ENCODE peak calls at places on chromosomes 13 and 19, in seven cellular contexts. One of them, this sample, is unnamed.

GRCh38 chr13:32278456-32278855 is 36.7 kb downstream of the ZAR1L start:
- DNase-seq in PC-9: no peak
- DNase-seq in endodermal cell: no peak
- DNase-seq in suprapubic skin: no peak
- DNase-seq in psoas muscle: no peak
- DNase-seq in pancreas: no peak
- DNase-seq in left ventricle myocardium inferior: no peak
- DNase-seq in this sample: no peak

GRCh38 chr19:37519890-37520289 is 13.2 kb downstream of the ZNF793 start:
- DNase-seq in PC-9: peak
- DNase-seq in endodermal cell: no peak
- DNase-seq in suprapubic skin: no peak
- DNase-seq in psoas muscle: no peak
- DNase-seq in pancreas: no peak
- DNase-seq in left ventricle myocardium inferior: no peak
- DNase-seq in this sample: no peak

GRCh38 chr13:26861951-26862350 is 101.4 kb upstream of the GPR12 start:
- DNase-seq in PC-9: no peak
- DNase-seq in endodermal cell: no peak
- DNase-seq in suprapubic skin: no peak
- DNase-seq in psoas muscle: no peak
- DNase-seq in pancreas: no peak
- DNase-seq in left ventricle myocardium inferior: no peak
- DNase-seq in this sample: no peak

GRCh38 chr19:4375164-4375619 is 25.2 kb downstream of the SH3GL1 start:
- DNase-seq in PC-9: peak
- DNase-seq in endodermal cell: peak
- DNase-seq in suprapubic skin: no peak
- DNase-seq in psoas muscle: peak
- DNase-seq in pancreas: peak
- DNase-seq in left ventricle myocardium inferior: no peak
- DNase-seq in this sample: no peak

GRCh38 chr19:47587295-47587694 is 14.3 kb upstream of the ZNF541 start:
- DNase-seq in PC-9: no peak
- DNase-seq in endodermal cell: no peak
- DNase-seq in suprapubic skin: no peak
- DNase-seq in psoas muscle: peak
- DNase-seq in pancreas: no peak
- DNase-seq in left ventricle myocardium inferior: no peak
- DNase-seq in this sample: no peak

GRCh38 chr19:35037716-35038622 is 3.6 kb upstream of the HPN start:
- DNase-seq in PC-9: no peak
- DNase-seq in endodermal cell: no peak
- DNase-seq in suprapubic skin: no peak
- DNase-seq in psoas muscle: peak
- DNase-seq in pancreas: no peak
- DNase-seq in left ventricle myocardium inferior: no peak
- DNase-seq in this sample: peak

GRCh38 chr13:100176781-100177389 is 88.0 kb downstream of the PCCA start:
- DNase-seq in PC-9: no peak
- DNase-seq in endodermal cell: no peak
- DNase-seq in suprapubic skin: no peak
- DNase-seq in psoas muscle: no peak
- DNase-seq in pancreas: no peak
- DNase-seq in left ventricle myocardium inferior: no peak
- DNase-seq in this sample: no peak

GRCh38 chr13:98446234-98446621 is 130.7 kb downstream of the STK24 start:
- DNase-seq in PC-9: no peak
- DNase-seq in endodermal cell: no peak
- DNase-seq in suprapubic skin: no peak
- DNase-seq in psoas muscle: no peak
- DNase-seq in pancreas: no peak
- DNase-seq in left ventricle myocardium inferior: no peak
- DNase-seq in this sample: no peak

GRCh38 chr19:11041966-11042627 is 47.2 kb upstream of the LDLR start:
- DNase-seq in PC-9: peak
- DNase-seq in endodermal cell: no peak
- DNase-seq in suprapubic skin: no peak
- DNase-seq in psoas muscle: no peak
- DNase-seq in pancreas: peak
- DNase-seq in left ventricle myocardium inferior: no peak
- DNase-seq in this sample: no peak

GRCh38 chr19:50401505-50402450 is 17.0 kb upstream of the SPIB start:
- DNase-seq in PC-9: no peak
- DNase-seq in endodermal cell: no peak
- DNase-seq in suprapubic skin: no peak
- DNase-seq in psoas muscle: no peak
- DNase-seq in pancreas: no peak
- DNase-seq in left ventricle myocardium inferior: no peak
- DNase-seq in this sample: no peak

GRCh38 chr13:28618595-28618994 is 40.3 kb upstream of the POMP start:
- DNase-seq in PC-9: no peak
- DNase-seq in endodermal cell: no peak
- DNase-seq in suprapubic skin: no peak
- DNase-seq in psoas muscle: no peak
- DNase-seq in pancreas: no peak
- DNase-seq in left ventricle myocardium inferior: no peak
- DNase-seq in this sample: no peak

GRCh38 chr19:52533901-52534300 is 6.4 kb downstream of the ZNF808 start:
- DNase-seq in PC-9: no peak
- DNase-seq in endodermal cell: no peak
- DNase-seq in suprapubic skin: no peak
- DNase-seq in psoas muscle: peak
- DNase-seq in pancreas: no peak
- DNase-seq in left ventricle myocardium inferior: peak
- DNase-seq in this sample: no peak

GRCh38 chr19:48135411-48135810 is 24.8 kb upstream of the PLA2G4C start:
- DNase-seq in PC-9: peak
- DNase-seq in endodermal cell: peak
- DNase-seq in suprapubic skin: no peak
- DNase-seq in psoas muscle: no peak
- DNase-seq in pancreas: no peak
- DNase-seq in left ventricle myocardium inferior: no peak
- DNase-seq in this sample: no peak

GRCh38 chr19:44346556-44346955 is 9.9 kb downstream of the ZNF112 start:
- DNase-seq in PC-9: no peak
- DNase-seq in endodermal cell: no peak
- DNase-seq in suprapubic skin: no peak
- DNase-seq in psoas muscle: no peak
- DNase-seq in pancreas: no peak
- DNase-seq in left ventricle myocardium inferior: no peak
- DNase-seq in this sample: no peak

GRCh38 chr19:15280915-15281683 is 48.9 kb upstream of the EPHX3 start:
- DNase-seq in PC-9: peak
- DNase-seq in endodermal cell: no peak
- DNase-seq in suprapubic skin: peak
- DNase-seq in psoas muscle: peak
- DNase-seq in pancreas: peak
- DNase-seq in left ventricle myocardium inferior: peak
- DNase-seq in this sample: peak

GRCh38 chr19:13797870-13798269 is 2.6 kb downstream of the ZSWIM4 start:
- DNase-seq in PC-9: peak
- DNase-seq in endodermal cell: no peak
- DNase-seq in suprapubic skin: no peak
- DNase-seq in psoas muscle: no peak
- DNase-seq in pancreas: no peak
- DNase-seq in left ventricle myocardium inferior: no peak
- DNase-seq in this sample: no peak

GRCh38 chr19:13796301-13797057 is 1.2 kb downstream of the ZSWIM4 start:
- DNase-seq in PC-9: peak
- DNase-seq in endodermal cell: peak
- DNase-seq in suprapubic skin: peak
- DNase-seq in psoas muscle: peak
- DNase-seq in pancreas: peak
- DNase-seq in left ventricle myocardium inferior: peak
- DNase-seq in this sample: no peak

GRCh38 chr19:13794752-13795589 is at the start of gene ZSWIM4:
- DNase-seq in PC-9: peak
- DNase-seq in endodermal cell: peak
- DNase-seq in suprapubic skin: peak
- DNase-seq in psoas muscle: peak
- DNase-seq in pancreas: peak
- DNase-seq in left ventricle myocardium inferior: peak
- DNase-seq in this sample: peak

GRCh38 chr19:13795595-13796300 is 505 bp downstream of the ZSWIM4 start:
- DNase-seq in PC-9: peak
- DNase-seq in endodermal cell: peak
- DNase-seq in suprapubic skin: no peak
- DNase-seq in psoas muscle: peak
- DNase-seq in pancreas: no peak
- DNase-seq in left ventricle myocardium inferior: no peak
- DNase-seq in this sample: no peak

DNA sequence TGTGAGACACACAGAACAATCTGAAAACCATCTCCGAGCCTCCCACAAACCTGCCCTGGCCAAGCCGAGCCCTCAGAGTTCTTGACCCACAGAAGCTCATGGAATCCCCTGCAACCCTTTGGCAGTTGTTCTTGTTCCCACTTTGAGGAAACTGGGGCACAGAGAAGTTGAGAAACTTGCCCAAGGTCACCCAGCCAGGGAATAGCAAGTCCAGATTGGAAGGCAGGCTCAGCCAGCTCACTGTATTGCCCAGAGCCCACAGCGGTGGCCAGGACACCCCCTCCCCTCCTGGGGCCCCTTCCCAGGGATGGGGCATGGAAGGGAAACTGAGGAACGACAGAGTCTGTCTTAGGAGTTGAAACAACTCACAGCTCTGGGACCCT is 1.8 kb downstream of the ZSWIM4 start:
- DNase-seq in PC-9: no peak
- DNase-seq in endodermal cell: no peak
- DNase-seq in suprapubic skin: no peak
- DNase-seq in psoas muscle: no peak
- DNase-seq in pancreas: no peak
- DNase-seq in left ventricle myocardium inferior: no peak
- DNase-seq in this sample: no peak
- H3K27ac ChIP-seq in PC-9: peak
- H3K27ac ChIP-seq in endodermal cell: no peak
- H3K27ac ChIP-seq in suprapubic skin: peak
- H3K27ac ChIP-seq in psoas muscle: peak
- H3K27ac ChIP-seq in pancreas: no peak
- H3K27ac ChIP-seq in left ventricle myocardium inferior: peak
- H3K27ac ChIP-seq in this sample: no peak

GRCh38 chr19:2640563-2641331 is 61.7 kb downstream of the GNG7 start:
- DNase-seq in PC-9: no peak
- DNase-seq in endodermal cell: no peak
- DNase-seq in suprapubic skin: no peak
- DNase-seq in psoas muscle: no peak
- DNase-seq in pancreas: no peak
- DNase-seq in left ventricle myocardium inferior: no peak
- DNase-seq in this sample: no peak

GRCh38 chr19:2641332-2641698 is 61.2 kb downstream of the GNG7 start:
- DNase-seq in PC-9: no peak
- DNase-seq in endodermal cell: no peak
- DNase-seq in suprapubic skin: no peak
- DNase-seq in psoas muscle: no peak
- DNase-seq in pancreas: no peak
- DNase-seq in left ventricle myocardium inferior: no peak
- DNase-seq in this sample: no peak

GRCh38 chr19:2636897-2637683 is 65.4 kb downstream of the GNG7 start:
- DNase-seq in PC-9: peak
- DNase-seq in endodermal cell: peak
- DNase-seq in suprapubic skin: no peak
- DNase-seq in psoas muscle: peak
- DNase-seq in pancreas: peak
- DNase-seq in left ventricle myocardium inferior: peak
- DNase-seq in this sample: peak

GRCh38 chr19:2638417-2638940 is 64.0 kb downstream of the GNG7 start:
- DNase-seq in PC-9: no peak
- DNase-seq in endodermal cell: no peak
- DNase-seq in suprapubic skin: no peak
- DNase-seq in psoas muscle: no peak
- DNase-seq in pancreas: no peak
- DNase-seq in left ventricle myocardium inferior: no peak
- DNase-seq in this sample: no peak

DNA sequence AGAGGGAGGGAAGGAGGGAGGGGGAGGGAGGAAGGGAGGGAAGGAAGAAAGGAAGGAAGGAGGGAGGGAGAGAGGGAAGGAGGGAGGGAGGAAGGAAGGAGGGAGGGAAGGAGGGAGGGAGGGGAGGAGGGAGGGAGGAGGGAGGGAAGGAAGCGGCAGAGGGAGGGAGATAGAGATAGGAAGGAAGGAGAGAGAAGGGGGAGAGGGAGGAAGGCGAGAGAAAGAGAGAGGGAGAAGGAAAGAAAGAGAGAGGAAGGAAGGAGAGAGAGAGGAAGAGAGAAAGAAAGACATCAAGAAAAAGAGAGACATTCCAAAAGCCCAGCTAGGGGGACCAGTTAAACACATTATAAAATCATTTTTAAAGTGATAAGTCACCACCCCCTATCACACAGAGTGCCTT is 62.5 kb downstream of the GNG7 start:
- DNase-seq in PC-9: no peak
- DNase-seq in endodermal cell: no peak
- DNase-seq in suprapubic skin: no peak
- DNase-seq in psoas muscle: no peak
- DNase-seq in pancreas: no peak
- DNase-seq in left ventricle myocardium inferior: no peak
- DNase-seq in this sample: no peak
- H3K27ac ChIP-seq in PC-9: no peak
- H3K27ac ChIP-seq in endodermal cell: no peak
- H3K27ac ChIP-seq in suprapubic skin: no peak
- H3K27ac ChIP-seq in psoas muscle: no peak
- H3K27ac ChIP-seq in pancreas: no peak
- H3K27ac ChIP-seq in left ventricle myocardium inferior: no peak
- H3K27ac ChIP-seq in this sample: no peak

GRCh38 chr13:50353651-50354415 is 338.6 kb downstream of the KCNRG start:
- DNase-seq in PC-9: no peak
- DNase-seq in endodermal cell: no peak
- DNase-seq in suprapubic skin: no peak
- DNase-seq in psoas muscle: no peak
- DNase-seq in pancreas: no peak
- DNase-seq in left ventricle myocardium inferior: no peak
- DNase-seq in this sample: no peak
- H3K27ac ChIP-seq in PC-9: no peak
- H3K27ac ChIP-seq in endodermal cell: no peak
- H3K27ac ChIP-seq in suprapubic skin: no peak
- H3K27ac ChIP-seq in psoas muscle: no peak
- H3K27ac ChIP-seq in pancreas: no peak
- H3K27ac ChIP-seq in left ventricle myocardium inferior: no peak
- H3K27ac ChIP-seq in this sample: no peak

DNA sequence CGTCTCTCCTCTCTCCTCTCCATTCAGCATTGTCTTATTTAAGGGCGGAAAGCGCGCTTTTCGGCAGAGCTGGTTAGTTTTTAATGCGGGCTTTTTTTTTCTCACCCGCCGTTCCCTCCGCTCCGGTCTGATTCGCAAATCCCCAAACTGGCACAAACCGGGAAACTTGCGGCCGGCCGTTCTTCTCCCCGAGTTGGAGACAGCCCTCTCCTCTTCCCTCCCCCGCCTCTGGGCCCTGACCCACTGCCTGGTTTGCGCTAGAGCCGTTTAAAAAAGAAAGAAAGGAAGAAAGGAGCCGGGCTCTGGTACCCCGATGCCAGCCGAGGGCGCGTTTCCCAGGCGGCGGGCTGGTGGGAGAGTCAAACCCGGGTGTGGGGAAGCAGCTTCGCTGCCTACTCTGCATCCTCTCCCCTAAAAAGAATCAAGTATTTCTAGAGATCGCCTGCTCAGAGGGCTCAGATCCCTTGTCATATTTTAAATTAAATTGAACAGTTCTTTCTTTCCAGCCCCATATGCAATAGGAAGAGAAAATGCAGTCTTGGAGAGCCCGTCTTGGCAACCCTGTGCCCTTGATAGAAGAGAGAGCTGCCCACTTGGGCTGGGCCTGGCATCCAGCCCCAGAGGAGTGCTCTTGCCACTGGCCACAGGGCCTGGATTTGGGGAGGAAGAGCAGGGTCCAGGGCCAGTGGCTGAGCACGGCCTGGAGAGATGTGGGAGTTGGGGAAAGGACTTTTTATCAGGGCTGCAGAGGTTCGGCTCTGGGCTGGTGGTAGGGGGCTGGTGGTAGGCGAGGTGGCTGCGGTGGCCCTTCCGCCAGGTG is 19.0 kb downstream of the NFIX start:
- DNase-seq in PC-9: no peak
- DNase-seq in endodermal cell: peak
- DNase-seq in suprapubic skin: no peak
- DNase-seq in psoas muscle: peak
- DNase-seq in pancreas: no peak
- DNase-seq in left ventricle myocardium inferior: no peak
- DNase-seq in this sample: peak
- H3K27ac ChIP-seq in PC-9: no peak
- H3K27ac ChIP-seq in endodermal cell: no peak
- H3K27ac ChIP-seq in suprapubic skin: peak
- H3K27ac ChIP-seq in psoas muscle: peak
- H3K27ac ChIP-seq in pancreas: no peak
- H3K27ac ChIP-seq in left ventricle myocardium inferior: peak
- H3K27ac ChIP-seq in this sample: peak